ENCODE peak calls at places on chromosomes 11 and 22, in six cellular contexts. C, I, N, Z, M and Y are unnamed samples.

GRCh38 chr11:78066471-78066870 is 2.8 kb downstream of the THRSP start:
- DNase-seq in C (no peak), I (no peak), N (no peak), Z (no peak), M (no peak), Y (no peak)

GRCh38 chr22:39631857-39632256 is 61.3 kb downstream of the CACNA1I start:
- DNase-seq in C (no peak), I (no peak), N (no peak), Z (no peak), M (no peak), Y (no peak)

GRCh38 chr22:38305481-38306448 is 11.5 kb downstream of the CSNK1E start:
- DNase-seq in C (peak), I (no peak), N (no peak), Z (no peak), M (no peak), Y (no peak)

GRCh38 chr11:85517272-85517671 is 109.9 kb downstream of the DLG2 start:
- DNase-seq in C (no peak), I (no peak), N (no peak), Z (no peak), M (no peak), Y (no peak)

GRCh38 chr11:102390667-102391449 is 43.8 kb downstream of the BIRC2 start:
- DNase-seq in C (peak), I (peak), N (peak), Z (peak), M (peak), Y (peak)

GRCh38 chr11:134001101-134001500 is 44.3 kb upstream of the IGSF9B start:
- DNase-seq in C (no peak), I (no peak), N (no peak), Z (no peak), M (no peak), Y (no peak)

GRCh38 chr11:42066113-42066512 is 606.7 kb upstream of the LRRC4C start:
- DNase-seq in C (no peak), I (no peak), N (no peak), Z (no peak), M (no peak), Y (no peak)

GRCh38 chr11:61626580-61627380 is 45.9 kb upstream of the SYT7 start:
- DNase-seq in C (peak), I (no peak), N (no peak), Z (peak), M (no peak), Y (no peak)

GRCh38 chr22:45502215-45503070 is at the start of gene FBLN1:
- DNase-seq in C (peak), I (no peak), N (peak), Z (peak), M (no peak), Y (no peak)

GRCh38 chr11:43992834-43993637 is 50.6 kb downstream of the C11orf96 start:
- DNase-seq in C (no peak), I (peak), N (peak), Z (no peak), M (no peak), Y (no peak)

GRCh38 chr11:27255447-27255828 is 107.6 kb downstream of the CCDC34 start:
- DNase-seq in C (no peak), I (no peak), N (no peak), Z (no peak), M (no peak), Y (no peak)

GRCh38 chr11:45832835-45833446 is 14.3 kb upstream of the CRY2 start:
- DNase-seq in C (peak), I (no peak), N (no peak), Z (no peak), M (no peak), Y (no peak)

GRCh38 chr11:134510641-134511040 is 98.6 kb upstream of the B3GAT1 start:
- DNase-seq in C (no peak), I (peak), N (peak), Z (no peak), M (no peak), Y (no peak)

GRCh38 chr11:70159612-70160570 is 43.2 kb upstream of the FADD start:
- DNase-seq in C (no peak), I (no peak), N (peak), Z (no peak), M (no peak), Y (no peak)

GRCh38 chr22:47376901-47377520 is 614.6 kb downstream of the TBC1D22A start:
- DNase-seq in C (no peak), I (no peak), N (no peak), Z (no peak), M (no peak), Y (no peak)

DNA sequence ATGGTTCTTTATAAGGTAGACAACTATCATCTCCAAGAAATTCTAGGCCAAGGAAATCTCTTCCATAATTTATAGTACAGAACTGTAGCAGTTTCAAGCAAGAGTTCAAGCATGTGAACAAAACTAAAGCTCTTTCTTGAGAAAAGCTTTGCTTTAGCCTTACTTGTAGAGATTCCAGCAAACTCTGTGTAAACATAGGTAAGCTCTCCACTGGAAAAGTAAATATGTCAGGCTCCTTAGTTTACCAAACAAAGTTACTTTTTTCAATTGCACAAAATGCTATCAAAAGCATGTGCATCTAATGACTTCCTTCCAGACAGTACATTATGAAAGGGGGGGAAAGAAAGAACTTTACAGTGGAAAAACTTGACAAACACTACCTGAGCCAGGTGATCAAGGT is 125.0 kb downstream of the SIK3 start:
- DNase-seq in C (no peak), I (no peak), N (no peak), Z (no peak), M (no peak), Y (no peak)
- H3K27ac ChIP-seq in C (no peak), I (no peak), N (no peak), Z (no peak), M (no peak), Y (no peak)

GRCh38 chr22:23225724-23226496 is 45.6 kb downstream of the BCR start:
- DNase-seq in C (no peak), I (no peak), N (peak), Z (no peak), M (peak), Y (no peak)
- H3K27ac ChIP-seq in C (peak), I (peak), N (peak), Z (no peak), M (peak), Y (peak)

DNA sequence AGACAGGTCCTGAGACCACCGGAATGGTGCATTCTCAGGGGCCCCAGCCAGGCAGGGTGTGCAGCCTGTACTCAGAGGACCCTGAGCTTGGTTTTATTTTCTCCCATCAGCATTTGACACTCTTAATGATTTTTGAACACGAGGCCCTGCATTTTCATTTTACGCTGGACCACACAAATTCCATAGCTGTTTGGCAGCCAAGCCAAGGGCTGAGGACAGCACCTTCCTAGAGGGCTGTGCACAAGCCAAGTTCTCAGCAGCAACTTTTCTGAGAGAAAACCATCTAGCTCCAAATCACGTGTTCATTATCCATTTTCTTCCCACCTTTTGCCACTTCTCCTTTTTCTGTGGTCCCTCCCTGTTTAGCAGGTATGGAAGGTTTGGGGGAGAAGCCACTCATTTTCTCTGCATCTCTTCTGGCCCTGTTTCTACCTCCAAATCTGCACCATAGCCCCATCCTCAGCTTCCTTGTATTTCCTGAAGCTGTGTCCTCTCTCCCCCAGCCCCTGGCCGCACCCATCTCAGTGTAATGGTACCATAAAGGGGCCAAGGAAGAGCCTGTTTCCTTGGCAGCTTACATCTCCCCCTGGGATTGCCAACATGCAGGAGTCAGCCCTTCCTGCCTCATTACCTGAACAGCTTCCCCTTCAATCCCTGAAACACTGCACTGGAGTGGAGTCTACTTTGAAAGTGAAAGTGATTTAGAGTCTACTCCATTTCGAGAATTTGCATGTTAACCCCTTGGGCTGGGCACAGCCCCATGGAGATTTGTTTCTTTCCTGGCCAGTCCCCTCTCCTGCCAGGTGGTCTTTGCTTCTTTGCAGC is 60.3 kb downstream of the TRAF6 start:
- DNase-seq in C (no peak), I (no peak), N (no peak), Z (no peak), M (no peak), Y (no peak)
- H3K27ac ChIP-seq in C (no peak), I (no peak), N (no peak), Z (no peak), M (no peak), Y (no peak)

GRCh38 chr22:36778020-36778419 is 2.1 kb upstream of the IFT27 start:
- DNase-seq in C (no peak), I (no peak), N (no peak), Z (no peak), M (no peak), Y (no peak)

GRCh38 chr22:36775966-36776669 is at the start of gene IFT27:
- DNase-seq in C (peak), I (peak), N (peak), Z (peak), M (peak), Y (peak)

GRCh38 chr22:36775589-36775965 is 342 bp downstream of the IFT27 start:
- DNase-seq in C (peak), I (peak), N (peak), Z (peak), M (peak), Y (peak)

GRCh38 chr22:36773935-36774334 is 2.0 kb downstream of the IFT27 start:
- DNase-seq in C (peak), I (no peak), N (no peak), Z (no peak), M (no peak), Y (no peak)

GRCh38 chr22:36776722-36777121 is 803 bp upstream of the IFT27 start:
- DNase-seq in C (no peak), I (no peak), N (no peak), Z (no peak), M (no peak), Y (no peak)
- H3K27ac ChIP-seq in C (no peak), I (peak), N (peak), Z (no peak), M (peak), Y (peak)

GRCh38 chr11:72712876-72713275 is 38.7 kb upstream of the PDE2A start:
- DNase-seq in C (no peak), I (no peak), N (no peak), Z (no peak), M (no peak), Y (no peak)

GRCh38 chr11:72710278-72710677 is 36.1 kb upstream of the PDE2A start:
- DNase-seq in C (no peak), I (no peak), N (no peak), Z (no peak), M (no peak), Y (no peak)

GRCh38 chr11:72711141-72711540 is 36.9 kb upstream of the PDE2A start:
- DNase-seq in C (no peak), I (no peak), N (no peak), Z (no peak), M (no peak), Y (no peak)

GRCh38 chr11:72709478-72710238 is 35.4 kb upstream of the PDE2A start:
- DNase-seq in C (no peak), I (no peak), N (no peak), Z (no peak), M (no peak), Y (no peak)

GRCh38 chr11:72712168-72712721 is 38.0 kb upstream of the PDE2A start:
- DNase-seq in C (no peak), I (peak), N (no peak), Z (no peak), M (no peak), Y (no peak)
- H3K27ac ChIP-seq in C (no peak), I (no peak), N (peak), Z (peak), M (no peak), Y (no peak)

DNA sequence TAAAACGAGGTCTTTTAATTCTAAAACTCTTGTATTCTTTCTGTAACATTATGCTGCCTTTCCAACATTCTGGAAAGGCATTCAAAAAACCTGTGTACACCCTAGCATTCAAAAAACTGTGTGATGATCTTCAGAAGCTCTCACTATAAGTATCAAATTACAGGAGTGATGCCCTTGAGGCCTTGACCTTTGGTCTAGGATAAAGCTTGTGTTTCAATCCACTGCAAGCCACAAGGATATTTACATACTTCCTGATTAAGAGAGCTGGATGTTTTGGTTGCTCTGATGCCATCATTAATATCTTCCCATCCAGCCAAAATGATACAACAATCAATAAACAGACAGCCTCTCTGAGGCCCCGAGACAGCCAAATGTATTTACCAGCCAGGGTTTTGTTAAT is 11.9 kb downstream of the CLPB start:
- DNase-seq in C (no peak), I (no peak), N (no peak), Z (peak), M (no peak), Y (no peak)
- H3K27ac ChIP-seq in C (no peak), I (no peak), N (no peak), Z (peak), M (no peak), Y (no peak)